ENCODE peak calls at places on chromosomes 1 and 21, in four cellular contexts. M is WTC11, O is K562, B is HepG2. J is an unnamed sample.

GRCh38 chr21:30582850-30583249 is 7.3 kb downstream of the KRTAP22-2 start:
- DNase-seq in O (no peak), B (no peak), M (no peak), J (no peak)

GRCh38 chr1:83998205-83998598 is 730 bp downstream of the TTLL7 start:
- DNase-seq in O (no peak), M (no peak), B (no peak), J (no peak)

GRCh38 chr1:189816558-189816957 is 661.1 kb downstream of the BRINP3 start:
- DNase-seq in M (no peak), O (no peak), B (no peak), J (no peak)

GRCh38 chr1:24929091-24929875 is 793 bp downstream of the RUNX3 start:
- DNase-seq in O (no peak), M (peak), B (no peak), J (peak)

GRCh38 chr1:44808938-44809917 is 905 bp downstream of the BTBD19 start:
- DNase-seq in M (no peak), O (peak), B (peak), J (peak)

GRCh38 chr1:179143332-179143731 is 61.5 kb downstream of the TOR3A start:
- DNase-seq in B (no peak), M (no peak), O (no peak), J (no peak)

GRCh38 chr21:44458971-44459711 is 3.8 kb downstream of the LRRC3 start:
- DNase-seq in O (no peak), B (no peak), M (no peak), J (no peak)

GRCh38 chr1:227948493-227949260 is 945 bp upstream of the WNT9A start:
- DNase-seq in M (no peak), O (no peak), B (no peak), J (peak)

GRCh38 chr21:42672699-42673458 is 19.5 kb downstream of the PDE9A start:
- DNase-seq in M (no peak), O (no peak), B (no peak), J (no peak)

GRCh38 chr1:223331301-223331700 is 32.7 kb downstream of the SUSD4 start:
- DNase-seq in B (no peak), O (no peak), M (no peak), J (no peak)

GRCh38 chr1:38962560-38962959 is 20.9 kb upstream of the RHBDL2 start:
- DNase-seq in M (no peak), B (peak), O (no peak), J (no peak)

GRCh38 chr1:235999259-235999925 is 65.5 kb downstream of the NID1 start:
- DNase-seq in M (no peak), B (no peak), O (no peak), J (peak)

GRCh38 chr1:200081151-200081981 is 53.9 kb downstream of the NR5A2 start:
- DNase-seq in M (no peak), B (no peak), O (no peak), J (no peak)

GRCh38 chr1:54118704-54119103 is 34.1 kb downstream of the CDCP2 start:
- DNase-seq in M (no peak), B (no peak), O (no peak), J (peak)

GRCh38 chr1:42311138-42311537 is 23.9 kb downstream of the FOXJ3 start:
- DNase-seq in M (no peak), O (no peak), B (no peak), J (no peak)

GRCh38 chr1:23562138-23562819 is 3.0 kb upstream of the ID3 start:
- DNase-seq in M (peak), O (peak), B (peak), J (peak)

GRCh38 chr21:31334648-31335121 is 9.4 kb downstream of the TIAM1 start:
- DNase-seq in B (no peak), O (no peak), M (no peak), J (no peak)

GRCh38 chr21:38825269-38825668 is 19.5 kb downstream of the ETS2 start:
- DNase-seq in B (no peak), M (no peak), O (no peak), J (no peak)

GRCh38 chr1:171457412-171457811 is 27.9 kb upstream of the PRRC2C start:
- DNase-seq in B (no peak), M (no peak), O (no peak), J (no peak)

GRCh38 chr1:44144962-44145756 is 3.7 kb upstream of the KLF18 start:
- DNase-seq in O (no peak), B (no peak), M (no peak), J (no peak)

GRCh38 chr1:21782868-21783678 is at the start of gene USP48:
- DNase-seq in M (peak), B (peak), O (peak), J (peak)

GRCh38 chr1:85894651-85895050 is 186.4 kb upstream of the ZNHIT6 start:
- DNase-seq in B (peak), M (peak), O (no peak), J (peak)

GRCh38 chr1:34162852-34163766 is 1.9 kb downstream of the CSMD2 start:
- DNase-seq in B (peak), M (peak), O (peak), J (peak)

GRCh38 chr1:223341111-223341510 is 22.9 kb downstream of the SUSD4 start:
- DNase-seq in O (no peak), B (no peak), M (no peak), J (no peak)

GRCh38 chr1:206890690-206891089 is 6.6 kb upstream of the IL24 start:
- DNase-seq in O (no peak), B (no peak), M (no peak), J (no peak)

GRCh38 chr1:207805841-207806421 is 54.1 kb downstream of the CD46 start:
- DNase-seq in B (no peak), O (peak), M (no peak), J (peak)

GRCh38 chr1:243646841-243647240 is 203.2 kb downstream of the AKT3 start:
- DNase-seq in B (no peak), O (no peak), M (no peak), J (no peak)
- TF ChIP-seq HMGXB4 in B (no peak), O (no peak), M (no peak), J (no peak)

GRCh38 chr21:46618738-46619369 is 14.0 kb upstream of the S100B start:
- DNase-seq in B (no peak), M (no peak), O (no peak), J (no peak)

GRCh38 chr21:46620846-46621245 is 14.6 kb upstream of the PRMT2 start:
- DNase-seq in O (no peak), B (no peak), M (no peak), J (no peak)

GRCh38 chr21:46622226-46622625 is 13.2 kb upstream of the PRMT2 start:
- DNase-seq in B (peak), M (no peak), O (no peak), J (no peak)

GRCh38 chr21:46621457-46622182 is 13.9 kb upstream of the PRMT2 start:
- DNase-seq in M (no peak), O (no peak), B (peak), J (no peak)

DNA sequence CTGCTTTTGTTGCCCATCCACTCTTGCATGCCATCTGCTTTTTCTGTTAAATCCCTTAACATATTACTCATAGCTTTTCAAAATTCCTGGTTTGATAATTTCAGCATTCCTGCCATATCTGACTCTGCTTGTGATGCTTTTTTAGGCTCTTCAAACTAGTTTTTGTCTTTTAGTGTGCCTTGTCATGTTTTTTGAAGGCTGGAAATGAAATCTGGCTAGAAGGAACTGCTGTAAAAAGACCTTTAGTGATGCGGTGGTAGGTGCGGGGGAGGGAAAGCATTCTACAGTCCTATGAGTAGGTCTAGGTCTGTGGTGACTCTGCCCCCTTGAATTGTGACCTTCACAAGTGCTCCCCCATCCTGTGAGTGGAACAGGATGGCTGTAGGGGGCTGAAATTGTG is 15.0 kb upstream of the S100B start:
- DNase-seq in M (no peak), B (no peak), O (peak), J (no peak)
- TF ChIP-seq JUN in M (no peak), B (no peak), O (no peak), J (no peak)

GRCh38 chr21:46180778-46181391 is 3.4 kb downstream of the SPATC1L start:
- DNase-seq in M (no peak), B (no peak), O (no peak), J (no peak)
- TF ChIP-seq HMGXB4 in M (no peak), B (no peak), O (no peak), J (no peak)

GRCh38 chr1:48530727-48531351 is 58.8 kb upstream of the SPATA6 start:
- DNase-seq in B (peak), O (peak), M (peak), J (peak)
- TF ChIP-seq JUN in B (no peak), O (no peak), M (no peak), J (no peak)